ENCODE peak calls at places on chromosomes 5 and 9, in six cellular contexts. One of them, this sample, is unnamed.

GRCh38 chr5:135455876-135456237 is 3.7 kb upstream of the TIFAB start:
- DNase-seq in DMS153: no peak
- DNase-seq in nephron progenitor cell: no peak
- DNase-seq in EL: no peak
- DNase-seq in NCI-H460: no peak
- DNase-seq in stimulated activated CD8-positive, alpha-beta memory T cell treated with anti-CD3 and anti-CD28 coated beads, Interleukin-7, amount 100 ng/mL, for 24 hours: no peak
- DNase-seq in this sample: no peak

GRCh38 chr5:68533571-68534051 is 318.1 kb downstream of the PIK3R1 start:
- DNase-seq in nephron progenitor cell: no peak
- DNase-seq in DMS153: peak; percentile 68
- DNase-seq in EL: no peak
- DNase-seq in NCI-H460: no peak
- DNase-seq in stimulated activated CD8-positive, alpha-beta memory T cell treated with anti-CD3 and anti-CD28 coated beads, Interleukin-7, amount 100 ng/mL, for 24 hours: no peak
- DNase-seq in this sample: peak; percentile 47

GRCh38 chr9:16884952-16885513 is 14.6 kb upstream of the BNC2 start:
- DNase-seq in EL: peak; percentile 89
- DNase-seq in nephron progenitor cell: no peak
- DNase-seq in NCI-H460: no peak
- DNase-seq in DMS153: peak; percentile 26
- DNase-seq in stimulated activated CD8-positive, alpha-beta memory T cell treated with anti-CD3 and anti-CD28 coated beads, Interleukin-7, amount 100 ng/mL, for 24 hours: no peak
- DNase-seq in this sample: peak; percentile 27

GRCh38 chr5:133842846-133843725 is 125.3 kb downstream of the C5orf15 start:
- DNase-seq in NCI-H460: no peak
- DNase-seq in stimulated activated CD8-positive, alpha-beta memory T cell treated with anti-CD3 and anti-CD28 coated beads, Interleukin-7, amount 100 ng/mL, for 24 hours: no peak
- DNase-seq in DMS153: no peak
- DNase-seq in EL: no peak
- DNase-seq in nephron progenitor cell: no peak
- DNase-seq in this sample: no peak

GRCh38 chr9:127198587-127198986 is 66.0 kb upstream of the GARNL3 start:
- DNase-seq in DMS153: no peak
- DNase-seq in stimulated activated CD8-positive, alpha-beta memory T cell treated with anti-CD3 and anti-CD28 coated beads, Interleukin-7, amount 100 ng/mL, for 24 hours: no peak
- DNase-seq in nephron progenitor cell: no peak
- DNase-seq in EL: no peak
- DNase-seq in NCI-H460: no peak
- DNase-seq in this sample: no peak

GRCh38 chr5:42636425-42636824 is 120.2 kb upstream of the CCDC152 start:
- DNase-seq in EL: no peak
- DNase-seq in nephron progenitor cell: no peak
- DNase-seq in DMS153: no peak
- DNase-seq in NCI-H460: peak; percentile 5
- DNase-seq in stimulated activated CD8-positive, alpha-beta memory T cell treated with anti-CD3 and anti-CD28 coated beads, Interleukin-7, amount 100 ng/mL, for 24 hours: no peak
- DNase-seq in this sample: no peak

GRCh38 chr5:123186762-123187161 is 97.7 kb downstream of the PRDM6 start:
- DNase-seq in DMS153: no peak
- DNase-seq in nephron progenitor cell: no peak
- DNase-seq in NCI-H460: no peak
- DNase-seq in stimulated activated CD8-positive, alpha-beta memory T cell treated with anti-CD3 and anti-CD28 coated beads, Interleukin-7, amount 100 ng/mL, for 24 hours: no peak
- DNase-seq in EL: no peak
- DNase-seq in this sample: no peak

GRCh38 chr5:124996764-124997077 is 250.3 kb upstream of the ZNF608 start:
- DNase-seq in stimulated activated CD8-positive, alpha-beta memory T cell treated with anti-CD3 and anti-CD28 coated beads, Interleukin-7, amount 100 ng/mL, for 24 hours: no peak
- DNase-seq in DMS153: no peak
- DNase-seq in EL: peak; percentile 53
- DNase-seq in nephron progenitor cell: no peak
- DNase-seq in NCI-H460: peak; percentile 67
- DNase-seq in this sample: no peak

GRCh38 chr5:127320032-127320945 is 29.7 kb downstream of the MEGF10 start:
- DNase-seq in nephron progenitor cell: no peak
- DNase-seq in DMS153: no peak
- DNase-seq in stimulated activated CD8-positive, alpha-beta memory T cell treated with anti-CD3 and anti-CD28 coated beads, Interleukin-7, amount 100 ng/mL, for 24 hours: no peak
- DNase-seq in NCI-H460: no peak
- DNase-seq in EL: peak; percentile 50
- DNase-seq in this sample: no peak

GRCh38 chr5:175683921-175684320 is 26.1 kb downstream of the HRH2 start:
- DNase-seq in stimulated activated CD8-positive, alpha-beta memory T cell treated with anti-CD3 and anti-CD28 coated beads, Interleukin-7, amount 100 ng/mL, for 24 hours: no peak
- DNase-seq in DMS153: no peak
- DNase-seq in EL: no peak
- DNase-seq in nephron progenitor cell: no peak
- DNase-seq in NCI-H460: no peak
- DNase-seq in this sample: no peak

GRCh38 chr9:75892168-75892901 is 1.9 kb downstream of the PCSK5 start:
- DNase-seq in DMS153: no peak
- DNase-seq in nephron progenitor cell: peak; percentile 74
- DNase-seq in EL: no peak
- DNase-seq in stimulated activated CD8-positive, alpha-beta memory T cell treated with anti-CD3 and anti-CD28 coated beads, Interleukin-7, amount 100 ng/mL, for 24 hours: no peak
- DNase-seq in NCI-H460: no peak
- DNase-seq in this sample: no peak

This sample was measured in NCI-H2107.